ENCODE peak calls at places on chromosomes 13 and 19, in seven cellular contexts. P is NCI-H1105; U is thoracic aorta; L is Right ventricle myocardium superior; R is activated CD4-positive, alpha-beta T cell treated with anti-CD3 and anti-CD28 coated beads for 36 hours; W is CD4-positive, CD25-positive, alpha-beta regulatory T cell; C is Kasumi-1. H is an unnamed sample.

GRCh38 chr13:33445024-33445423 is 159.5 kb upstream of the STARD13 start:
- DNase-seq in C (no peak), W (no peak), L (no peak), P (no peak), R (no peak), U (no peak), H (no peak)

GRCh38 chr19:19538077-19538764 is at the start of gene CILP2:
- DNase-seq in L (peak), R (peak), W (no peak), C (no peak), U (no peak), P (peak), H (no peak)

GRCh38 chr13:21033866-21034601 is 27.4 kb downstream of the LATS2 start:
- DNase-seq in C (no peak), W (no peak), U (no peak), P (no peak), R (no peak), L (no peak), H (no peak)

GRCh38 chr13:75345191-75345590 is 136.8 kb downstream of the TBC1D4 start:
- DNase-seq in P (no peak), L (no peak), U (no peak), R (no peak), C (no peak), W (no peak), H (no peak)

GRCh38 chr19:16367269-16367683 is 42.6 kb downstream of the KLF2 start:
- DNase-seq in R (peak), U (no peak), P (no peak), C (peak), W (peak), L (peak), H (peak)

GRCh38 chr19:29843180-29844051 is 31.6 kb downstream of the CCNE1 start:
- DNase-seq in P (no peak), W (peak), C (no peak), L (peak), R (peak), U (no peak), H (no peak)

GRCh38 chr19:3494559-3494958 is 5.9 kb downstream of the DOHH start:
- DNase-seq in L (no peak), R (peak), W (peak), C (no peak), U (no peak), P (no peak), H (no peak)

GRCh38 chr19:33292595-33293254 is 9.6 kb downstream of the CEBPA start:
- DNase-seq in U (no peak), C (no peak), L (no peak), W (no peak), R (no peak), P (no peak), H (no peak)

GRCh38 chr19:3225677-3226093 is 1.2 kb downstream of the CELF5 start:
- DNase-seq in R (no peak), W (no peak), L (no peak), C (no peak), P (no peak), U (no peak), H (no peak)

GRCh38 chr13:21310220-21310619 is 133.8 kb downstream of the MRPL57 start:
- DNase-seq in L (no peak), R (no peak), U (no peak), C (no peak), P (no peak), W (no peak), H (no peak)

GRCh38 chr13:110345701-110346100 is 38.6 kb downstream of the COL4A2 start:
- DNase-seq in C (no peak), U (no peak), W (no peak), R (no peak), P (no peak), L (no peak), H (no peak)

GRCh38 chr13:46184277-46184699 is 2.3 kb upstream of the LCP1 start:
- DNase-seq in R (peak), P (no peak), W (peak), U (no peak), L (peak), C (peak), H (peak)

GRCh38 chr19:7562646-7563393 is 27.3 kb downstream of the PNPLA6 start:
- DNase-seq in C (no peak), P (no peak), W (no peak), R (peak), L (no peak), U (no peak), H (peak)

GRCh38 chr19:5403968-5404640 is 51.1 kb upstream of the ZNRF4 start:
- DNase-seq in R (peak), L (peak), C (peak), P (no peak), W (peak), U (peak), H (peak)

GRCh38 chr19:29622191-29623070 is 16.3 kb downstream of the POP4 start:
- DNase-seq in R (peak), L (no peak), C (peak), U (no peak), W (peak), P (no peak), H (peak)

GRCh38 chr19:19628499-19629134 is 597 bp upstream of the LPAR2 start:
- DNase-seq in W (peak), U (no peak), L (no peak), C (no peak), P (peak), R (peak), H (no peak)

GRCh38 chr19:35346193-35347052 is 1.3 kb upstream of the FFAR1 start:
- DNase-seq in L (peak), W (peak), R (peak), C (peak), P (peak), U (no peak), H (no peak)

GRCh38 chr19:43465468-43466120 is at the start of gene LYPD3:
- DNase-seq in P (no peak), R (peak), C (no peak), U (no peak), W (no peak), L (no peak), H (no peak)

GRCh38 chr19:55101261-55101660 is 16.2 kb downstream of the PPP1R12C start:
- DNase-seq in L (no peak), C (no peak), W (no peak), R (no peak), U (no peak), P (no peak), H (no peak)

GRCh38 chr19:55014714-55015113 is 23.4 kb downstream of the GP6 start:
- DNase-seq in P (peak), R (peak), W (peak), L (peak), U (no peak), C (no peak), H (no peak)

GRCh38 chr13:35984776-35985453 is 146.3 kb downstream of the DCLK1 start:
- DNase-seq in L (no peak), W (no peak), C (no peak), R (no peak), U (no peak), P (peak), H (no peak)

GRCh38 chr13:29948791-29949190 is 98.4 kb upstream of the UBL3 start:
- DNase-seq in L (no peak), W (no peak), C (no peak), P (no peak), R (no peak), U (no peak), H (no peak)

GRCh38 chr19:54160182-54160811 is 776 bp upstream of the LENG1 start:
- DNase-seq in R (peak), W (no peak), P (peak), L (no peak), C (no peak), U (no peak), H (no peak)

GRCh38 chr13:108573455-108573854 is 56.0 kb upstream of the MYO16 start:
- DNase-seq in P (no peak), W (no peak), U (no peak), C (no peak), L (no peak), R (no peak), H (no peak)

GRCh38 chr19:4557186-4557970 is 2.1 kb downstream of the SEMA6B start:
- DNase-seq in C (no peak), U (no peak), W (no peak), P (no peak), L (no peak), R (peak), H (no peak)

GRCh38 chr13:103303078-103303651 is 236.9 kb upstream of the SLC10A2 start:
- DNase-seq in R (no peak), L (no peak), W (no peak), P (no peak), C (no peak), U (no peak), H (no peak)

H was measured in KBM-7.